ENCODE peak calls at places on chromosomes 12 and 14, in six cellular contexts. L, V, M, Y, E and O are unnamed samples.

GRCh38 chr12:18250313-18250916 is 10.9 kb upstream of the PIK3C2G start:
- DNase-seq in E (peak; percentile 18), L (no peak), V (peak; percentile 24), M (peak; percentile 60), Y (no peak), O (no peak)

GRCh38 chr14:59175404-59175803 is 13.1 kb upstream of the DAAM1 start:
- DNase-seq in M (peak; percentile 67), L (no peak), V (no peak), Y (no peak), E (no peak), O (no peak)

GRCh38 chr12:112122823-112123690 is 2.3 kb upstream of the TRAFD1 start:
- DNase-seq in L (peak; percentile 17), E (no peak), M (no peak), Y (no peak), V (no peak), O (no peak)

GRCh38 chr12:991350-992278 is 591 bp downstream of the ERC1 start:
- DNase-seq in Y (no peak), M (peak; percentile 47), E (peak; percentile 77), L (peak; percentile 87), V (no peak), O (no peak)

GRCh38 chr12:1130164-1130563 is 139.1 kb downstream of the ERC1 start:
- DNase-seq in E (no peak), M (no peak), L (no peak), Y (no peak), V (no peak), O (no peak)

GRCh38 chr12:98154850-98155249 is 360.5 kb upstream of the TMPO start:
- DNase-seq in E (no peak), V (peak; percentile 49), Y (no peak), M (peak; percentile 53), L (peak; percentile 70), O (peak; percentile 41)

GRCh38 chr12:118346895-118347294 is 25.8 kb downstream of the TAOK3 start:
- DNase-seq in Y (no peak), E (no peak), V (no peak), M (no peak), L (no peak), O (no peak)

GRCh38 chr14:90060965-90061848 is 587 bp upstream of the KCNK13 start:
- DNase-seq in Y (no peak), V (peak; percentile 72), E (no peak), M (no peak), L (peak; percentile 64), O (peak; percentile 27)

GRCh38 chr14:50967104-50967503 is 22.8 kb upstream of the PYGL start:
- DNase-seq in E (no peak), L (no peak), V (no peak), M (no peak), Y (no peak), O (no peak)

DNA sequence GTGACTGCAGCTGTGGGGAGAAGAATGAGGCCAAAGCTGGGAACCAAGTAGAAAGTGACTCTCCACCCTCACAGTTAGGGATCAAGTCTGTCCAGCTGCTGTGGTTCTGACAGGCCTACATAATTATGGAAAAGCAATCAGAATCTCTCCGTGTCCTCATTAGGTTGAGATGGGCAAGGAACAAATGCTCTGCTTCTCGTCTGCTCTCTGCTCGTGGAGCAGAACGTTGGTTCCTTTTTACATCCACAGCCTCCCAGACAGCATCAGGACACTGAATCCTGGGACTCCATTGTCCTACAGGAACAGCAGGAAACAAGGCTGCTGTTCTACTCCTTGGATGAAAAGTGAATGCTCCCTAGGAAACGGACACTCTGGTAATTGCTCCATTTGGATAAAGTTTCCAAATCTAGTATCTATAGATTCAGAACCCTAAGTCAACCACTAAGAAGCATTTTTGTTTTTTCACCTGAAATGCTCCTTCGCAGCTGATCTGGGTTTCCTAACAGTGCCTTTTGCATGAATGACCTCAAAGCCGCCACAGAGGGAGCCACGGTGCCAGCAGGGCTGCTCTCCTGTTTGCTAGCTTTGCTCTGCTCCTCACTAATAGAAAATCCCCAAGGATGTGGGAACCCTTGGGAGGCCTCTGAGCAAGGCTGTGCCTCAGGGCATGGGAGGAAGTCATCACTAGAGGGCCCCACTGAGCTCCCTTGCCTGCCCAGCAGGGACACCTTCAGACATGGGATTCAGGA is 102.0 kb downstream of the EGLN3 start:
- DNase-seq in M (peak; percentile 7), L (peak; percentile 94), V (peak; percentile 79), E (peak; percentile 51), Y (no peak), O (peak; percentile 82)
- TF ChIP-seq CTCF in M (peak; percentile 63), L (peak; percentile 97), V (peak; percentile 86), E (peak; percentile 56), Y (peak; percentile 82), O (peak; percentile 53)

DNA sequence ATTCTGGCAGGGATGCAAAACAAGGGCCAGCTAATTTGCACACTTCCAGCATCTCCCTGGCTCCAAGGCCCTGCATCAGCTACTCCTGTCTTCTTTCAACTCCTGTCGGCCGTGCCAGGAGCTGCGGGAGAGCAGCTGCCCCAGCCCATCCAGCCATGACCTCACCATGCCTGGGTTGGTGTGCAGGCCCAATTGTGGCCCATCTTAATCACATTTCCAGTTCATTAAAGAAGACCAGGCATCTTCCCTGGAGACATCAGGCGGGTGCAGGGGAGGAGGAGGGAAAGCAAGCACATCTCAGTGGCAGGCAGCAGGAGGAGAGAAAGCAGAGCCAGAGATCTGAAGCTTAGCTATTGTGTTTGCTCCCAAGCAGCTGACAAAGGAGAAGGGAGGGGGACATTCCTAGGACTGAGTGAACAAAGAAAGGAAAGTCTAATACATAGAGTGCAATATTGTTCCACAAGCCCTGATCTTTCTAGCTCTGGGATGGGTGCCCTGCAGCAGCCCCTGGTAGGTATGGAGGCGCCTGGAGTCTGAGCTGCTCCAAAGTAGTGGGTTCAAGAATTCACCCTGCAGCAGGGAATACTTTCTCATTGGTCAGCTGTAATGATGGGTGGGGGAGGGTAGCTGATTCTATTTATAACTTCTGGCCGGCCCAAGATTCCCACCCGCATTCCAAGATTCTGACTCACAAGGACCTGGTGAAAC is 40.1 kb downstream of the VWF start:
- DNase-seq in V (no peak), Y (no peak), L (peak; percentile 76), E (peak; percentile 46), M (no peak), O (peak; percentile 56)
- TF ChIP-seq CTCF in V (no peak), Y (no peak), L (no peak), E (no peak), M (no peak), O (no peak)

DNA sequence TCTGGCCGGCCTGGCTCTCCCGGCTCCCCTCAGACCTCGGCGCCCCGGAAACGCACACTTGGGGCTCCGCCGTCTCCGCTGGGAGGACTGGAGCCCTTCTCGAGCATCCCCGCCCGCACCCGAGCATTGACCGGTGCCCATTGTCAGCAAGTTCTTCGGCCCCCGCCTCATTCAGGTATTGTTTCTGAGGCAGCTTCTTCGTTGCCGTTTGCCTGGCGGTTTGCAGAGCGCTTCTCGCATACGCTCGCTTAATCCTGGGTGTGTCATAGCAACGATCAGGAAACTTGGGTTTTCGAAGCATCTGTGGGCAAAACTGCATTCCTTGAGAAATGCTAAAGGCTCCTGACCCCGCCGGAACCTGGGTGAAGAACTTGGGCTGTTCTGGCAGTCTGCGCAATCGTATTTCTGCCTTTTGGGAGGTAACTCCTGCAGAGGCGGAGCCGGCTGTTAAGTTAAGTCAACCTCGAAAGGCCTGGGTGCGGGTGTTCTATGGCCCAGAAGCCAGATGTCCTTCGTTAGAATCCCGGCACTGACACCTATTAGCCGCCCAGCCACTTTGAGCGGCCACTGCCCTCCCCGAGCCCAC is 518 bp downstream of the GSKIP start:
- DNase-seq in E (peak; percentile 24), Y (no peak), L (peak; percentile 46), M (peak; percentile 61), V (peak; percentile 33), O (peak; percentile 40)
- TF ChIP-seq CTCF in E (no peak), Y (no peak), L (no peak), M (no peak), V (no peak), O (no peak)

GRCh38 chr14:56394826-56395543 is 184.6 kb upstream of the TMEM260 start:
- DNase-seq in L (no peak), V (no peak), Y (no peak), M (no peak), E (no peak), O (no peak)

GRCh38 chr14:56386024-56386423 is 193.6 kb upstream of the TMEM260 start:
- DNase-seq in Y (no peak), E (no peak), M (no peak), L (no peak), V (no peak), O (no peak)

GRCh38 chr14:56390859-56391258 is 188.7 kb upstream of the TMEM260 start:
- DNase-seq in V (no peak), L (no peak), Y (no peak), M (no peak), E (no peak), O (no peak)
- TF ChIP-seq CTCF in V (no peak), L (peak; percentile 38), Y (no peak), M (peak; percentile 15), E (no peak), O (no peak)

DNA sequence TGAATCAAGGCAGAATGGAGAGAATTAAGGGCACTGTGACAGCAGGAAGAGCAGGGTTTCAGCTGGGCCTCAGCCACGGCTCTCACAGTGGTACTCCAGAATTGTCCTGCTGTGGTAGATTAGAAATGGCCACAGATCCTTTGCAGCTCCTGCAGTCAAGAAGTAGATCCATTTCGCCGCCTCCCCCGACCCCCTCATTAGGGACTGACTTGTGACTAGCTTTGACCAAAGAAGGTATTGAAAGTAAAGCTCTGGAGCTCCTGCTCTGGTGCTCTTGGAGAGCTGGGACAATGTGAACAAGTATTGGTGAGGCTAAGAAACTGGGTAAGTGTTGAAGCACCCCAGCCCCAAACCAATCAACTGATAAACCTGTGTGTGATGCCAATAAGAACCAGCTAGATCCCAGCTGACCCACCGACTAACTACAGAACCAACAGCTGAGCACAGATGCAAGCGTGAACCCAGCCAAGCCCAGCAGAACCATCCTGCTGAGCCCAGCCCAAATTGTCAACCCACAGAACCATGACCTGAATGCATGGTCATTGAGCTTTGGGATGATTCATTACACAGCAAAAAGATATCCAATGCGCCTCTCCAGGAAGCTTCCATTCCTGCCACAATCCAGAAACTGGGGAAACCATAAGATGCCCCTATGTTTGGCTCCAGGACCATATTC is 50.7 kb downstream of the JAG2 start:
- DNase-seq in M (no peak), V (no peak), Y (no peak), E (no peak), L (no peak), O (no peak)
- TF ChIP-seq CTCF in M (no peak), V (no peak), Y (no peak), E (no peak), L (no peak), O (no peak)